ENCODE peak calls at places on chromosomes 11 and 22, in six cellular contexts. Q, G, C, U, E and B are unnamed samples.

GRCh38 chr11:77140231-77140959 is 12.3 kb downstream of the MYO7A start:
- DNase-seq in Q (no peak), G (peak; percentile 20), C (no peak), E (peak; percentile 82), U (no peak), B (no peak)

GRCh38 chr11:68211546-68211945 is 1.6 kb downstream of the KMT5B start:
- DNase-seq in E (no peak), U (no peak), G (no peak), C (no peak), Q (no peak), B (no peak)

GRCh38 chr22:18057568-18058209 is 20.1 kb upstream of the PEX26 start:
- DNase-seq in C (no peak), Q (peak; percentile 95), U (peak; percentile 90), E (peak; percentile 30), G (peak; percentile 98), B (peak; percentile 77)

GRCh38 chr11:126765196-126765595 is 235.4 kb downstream of the KIRREL3 start:
- DNase-seq in C (no peak), E (no peak), G (no peak), Q (no peak), U (no peak), B (no peak)

GRCh38 chr11:443542-444199 is 1.9 kb upstream of the ANO9 start:
- DNase-seq in Q (no peak), C (no peak), G (peak; percentile 79), E (no peak), U (no peak), B (no peak)

GRCh38 chr11:62602141-62603071 is 741 bp upstream of the MTA2 start:
- DNase-seq in C (no peak), E (no peak), G (peak; percentile 75), Q (no peak), U (no peak), B (peak; percentile 60)

GRCh38 chr11:16280256-16280682 is 76.1 kb downstream of the SOX6 start:
- DNase-seq in Q (no peak), U (no peak), G (no peak), C (no peak), E (no peak), B (no peak)

GRCh38 chr22:43826142-43827093 is 14.3 kb upstream of the EFCAB6 start:
- DNase-seq in Q (no peak), G (peak; percentile 67), E (peak; percentile 26), U (no peak), C (no peak), B (peak; percentile 23)

GRCh38 chr11:114774599-114775365 is 96.5 kb downstream of the NXPE2 start:
- DNase-seq in U (no peak), Q (peak; percentile 11), G (peak; percentile 60), E (peak; percentile 70), C (no peak), B (peak; percentile 43)

GRCh38 chr22:48534395-48534958 is 1293.2 kb downstream of the BRD1 start:
- DNase-seq in C (no peak), E (no peak), G (no peak), Q (no peak), U (no peak), B (no peak)

GRCh38 chr22:38954414-38955043 is 2.9 kb upstream of the APOBEC3A start:
- DNase-seq in U (no peak), G (no peak), C (no peak), Q (no peak), E (no peak), B (no peak)

GRCh38 chr11:16604784-16605439 is 133.5 kb upstream of the C11orf58 start:
- DNase-seq in E (peak; percentile 29), G (no peak), U (no peak), Q (no peak), C (no peak), B (peak; percentile 44)

GRCh38 chr11:115886111-115886733 is 382.0 kb upstream of the CADM1 start:
- DNase-seq in Q (no peak), E (no peak), C (no peak), U (no peak), G (no peak), B (no peak)

GRCh38 chr11:123062892-123063395 is 1.0 kb upstream of the HSPA8 start:
- DNase-seq in U (no peak), C (no peak), Q (peak; percentile 11), E (peak; percentile 82), G (peak; percentile 62), B (no peak)

GRCh38 chr11:17020831-17021230 is 6.6 kb upstream of the PLEKHA7 start:
- DNase-seq in Q (no peak), C (no peak), G (peak; percentile 54), U (no peak), E (no peak), B (no peak)

GRCh38 chr22:33535937-33536875 is 384.1 kb downstream of the LARGE1 start:
- DNase-seq in Q (no peak), G (no peak), E (no peak), U (no peak), C (no peak), B (no peak)

GRCh38 chr11:75341583-75341982 is 9.9 kb downstream of the ARRB1 start:
- DNase-seq in G (no peak), U (no peak), E (peak; percentile 67), C (no peak), Q (no peak), B (no peak)

GRCh38 chr11:60280412-60280811 is at the start of gene MS4A4A:
- DNase-seq in Q (no peak), U (no peak), C (no peak), G (no peak), E (peak; percentile 86), B (no peak)

GRCh38 chr22:19477321-19478085 is 1.5 kb downstream of the UFD1 start:
- DNase-seq in C (no peak), G (peak; percentile 41), U (no peak), E (no peak), Q (no peak), B (no peak)
- TF ChIP-seq CTCF in C (no peak), G (peak; percentile 34), U (peak; percentile 39), E (no peak), Q (peak; percentile 29), B (peak; percentile 26)

DNA sequence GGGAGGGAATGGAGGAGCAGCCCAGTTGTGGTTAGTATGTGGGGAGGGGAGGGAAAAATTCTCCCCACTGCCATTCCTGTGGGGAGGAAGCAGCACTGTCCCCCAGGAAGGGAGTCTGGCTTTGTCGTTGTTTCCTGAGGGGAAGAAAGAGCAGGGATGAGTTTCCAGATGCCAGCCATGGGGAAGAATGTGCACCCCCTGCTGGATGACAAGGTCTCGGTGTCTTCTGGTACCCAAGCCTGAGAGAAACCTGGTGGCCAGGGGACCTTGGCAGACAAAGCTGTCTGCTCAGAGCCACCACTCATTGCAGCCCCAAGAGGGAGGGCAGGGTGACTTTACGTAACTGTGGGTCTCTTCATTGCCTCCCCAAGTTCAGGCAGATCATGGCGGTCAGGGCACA is 81.3 kb upstream of the CD82 start:
- DNase-seq in E (peak; percentile 29), U (no peak), G (peak; percentile 33), C (no peak), Q (no peak), B (no peak)
- TF ChIP-seq CTCF in E (peak; percentile 37), U (peak; percentile 56), G (peak; percentile 62), C (no peak), Q (peak; percentile 39), B (no peak)

GRCh38 chr11:101974771-101975170 is 58.4 kb upstream of the ANGPTL5 start:
- DNase-seq in Q (no peak), U (no peak), C (no peak), E (no peak), G (no peak), B (no peak)

GRCh38 chr11:101975734-101976133 is 59.4 kb upstream of the ANGPTL5 start:
- DNase-seq in G (no peak), U (no peak), Q (no peak), C (no peak), E (no peak), B (no peak)

GRCh38 chr11:101974255-101974654 is 57.9 kb upstream of the ANGPTL5 start:
- DNase-seq in E (no peak), G (peak; percentile 42), U (no peak), C (no peak), Q (peak; percentile 7), B (no peak)
- TF ChIP-seq CTCF in E (no peak), G (peak; percentile 47), U (peak; percentile 40), C (no peak), Q (peak; percentile 44), B (no peak)

GRCh38 chr11:13963949-13964770 is 1.6 kb downstream of the SPON1 start:
- DNase-seq in Q (no peak), C (no peak), U (no peak), E (no peak), G (no peak), B (peak; percentile 31)
- TF ChIP-seq CTCF in Q (no peak), C (no peak), U (no peak), E (no peak), G (no peak), B (no peak)

GRCh38 chr11:129644326-129644725 is 171.3 kb upstream of the TMEM45B start:
- DNase-seq in G (peak; percentile 79), Q (no peak), E (peak; percentile 68), C (no peak), U (no peak), B (no peak)
- TF ChIP-seq CTCF in G (peak; percentile 8), Q (no peak), E (no peak), C (no peak), U (no peak), B (no peak)

DNA sequence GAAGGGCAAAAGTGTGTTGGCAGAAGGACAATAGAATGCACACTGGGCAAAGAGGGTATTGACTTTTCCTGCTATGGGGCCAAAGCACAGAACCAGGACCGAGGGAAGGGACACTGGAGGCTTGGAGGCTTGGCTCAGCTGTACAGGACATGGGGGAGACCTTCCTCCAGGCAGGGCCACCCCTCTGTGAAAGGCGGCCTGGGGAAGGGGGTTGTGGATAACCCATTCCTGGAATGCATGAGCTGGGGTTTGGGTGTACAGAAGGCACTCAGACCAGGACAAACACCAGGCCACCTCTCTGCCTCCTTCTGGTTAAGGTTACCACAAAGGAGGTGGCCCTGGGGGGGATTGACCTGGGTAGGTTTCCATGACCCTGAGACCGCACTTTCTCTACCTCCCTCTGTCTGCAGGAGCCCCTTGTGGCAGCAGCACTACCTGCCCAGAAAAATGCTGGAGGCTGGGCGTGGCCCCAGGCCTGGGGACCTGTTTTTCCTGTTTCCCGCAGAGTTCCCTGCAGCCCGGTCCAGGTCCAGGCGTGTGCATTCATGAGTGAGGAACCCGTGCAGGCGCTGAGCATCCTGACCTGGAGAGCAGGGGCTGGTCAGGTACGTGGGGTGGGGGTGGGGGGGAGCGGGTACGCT is 9.6 kb downstream of the P2RY2 start:
- DNase-seq in C (no peak), E (no peak), Q (no peak), U (no peak), G (no peak), B (no peak)
- TF ChIP-seq CTCF in C (no peak), E (no peak), Q (no peak), U (no peak), G (no peak), B (no peak)

GRCh38 chr11:32173435-32173834 is 82.6 kb downstream of the RCN1 start:
- DNase-seq in Q (peak; percentile 39), C (no peak), U (no peak), E (peak; percentile 57), G (peak; percentile 80), B (peak; percentile 60)
- TF ChIP-seq CTCF in Q (peak; percentile 82), C (no peak), U (peak; percentile 78), E (peak; percentile 35), G (peak; percentile 87), B (no peak)